ENCODE peak calls at places on chromosomes 2 and 18, in eight cellular contexts. Y is WTC11, X is mesothelial cell of epicardium, G is right lobe of liver, B is hepatocyte, K is GM12864, U is GM13977, C is ovary. L is an unnamed sample.

GRCh38 chr2:156434461-156435291 is 1.5 kb upstream of the GPD2 start:
- DNase-seq in C (no peak), B (no peak), Y (no peak), G (no peak), K (no peak), X (no peak), U (peak), L (no peak)

GRCh38 chr2:10493636-10494281 is 45.6 kb upstream of the ODC1 start:
- DNase-seq in K (peak), C (no peak), G (peak), Y (no peak), X (no peak), B (no peak), U (peak), L (peak)

GRCh38 chr2:187358531-187358930 is 89.5 kb downstream of the CALCRL start:
- DNase-seq in K (no peak), X (no peak), G (no peak), U (no peak), Y (no peak), B (no peak), C (no peak), L (no peak)

GRCh38 chr2:28613616-28614501 is 118.0 kb downstream of the PLB1 start:
- DNase-seq in K (no peak), G (no peak), X (no peak), C (peak), B (peak), U (no peak), Y (no peak), L (peak)

GRCh38 chr2:84723831-84724230 is 157.1 kb downstream of the TRABD2A start:
- DNase-seq in Y (no peak), B (no peak), U (no peak), X (no peak), G (no peak), C (no peak), K (no peak), L (no peak)

GRCh38 chr2:100733344-100734187 is 86.4 kb upstream of the NPAS2 start:
- DNase-seq in C (no peak), B (peak), X (no peak), Y (peak), G (peak), K (no peak), U (no peak), L (no peak)

GRCh38 chr2:108324531-108325256 is 36.0 kb downstream of the SULT1C2 start:
- DNase-seq in B (no peak), C (no peak), U (no peak), Y (no peak), G (no peak), X (no peak), K (no peak), L (no peak)

GRCh38 chr2:23524261-23524706 is 139.3 kb downstream of the KLHL29 start:
- DNase-seq in C (peak), G (no peak), B (no peak), X (no peak), K (no peak), Y (no peak), U (no peak), L (peak)

GRCh38 chr18:34921271-34921670 is 119.9 kb upstream of the MAPRE2 start:
- DNase-seq in B (no peak), C (no peak), K (no peak), U (no peak), G (no peak), Y (no peak), X (no peak), L (no peak)

GRCh38 chr2:108594982-108595464 is 60.8 kb downstream of the LIMS1 start:
- DNase-seq in K (no peak), G (no peak), Y (no peak), B (no peak), U (no peak), X (no peak), C (no peak), L (no peak)

GRCh38 chr2:69549421-69549820 is 94.1 kb downstream of the AAK1 start:
- DNase-seq in K (no peak), U (no peak), B (no peak), G (no peak), X (no peak), C (no peak), Y (no peak), L (no peak)

GRCh38 chr2:184030245-184030644 is 568.1 kb upstream of the ZNF804A start:
- DNase-seq in U (no peak), K (no peak), Y (no peak), C (no peak), X (no peak), G (no peak), B (no peak), L (no peak)

GRCh38 chr2:185393091-185393490 is 345.5 kb upstream of the FSIP2 start:
- DNase-seq in X (no peak), U (no peak), K (no peak), B (no peak), C (no peak), Y (no peak), G (no peak), L (no peak)

GRCh38 chr2:96734899-96735585 is 4.8 kb downstream of the LMAN2L start:
- DNase-seq in X (no peak), K (no peak), B (no peak), Y (no peak), U (no peak), G (no peak), C (peak), L (no peak)

GRCh38 chr2:44342854-44343253 is 18.4 kb downstream of the PREPL start:
- DNase-seq in C (no peak), X (no peak), B (peak), K (no peak), G (no peak), Y (no peak), U (no peak), L (no peak)

GRCh38 chr2:3823748-3824147 is 120.4 kb downstream of the DCDC2C start:
- DNase-seq in G (no peak), B (no peak), Y (no peak), U (no peak), K (no peak), X (no peak), C (no peak), L (no peak)

GRCh38 chr2:222572761-222573174 is 83.1 kb downstream of the FARSB start:
- DNase-seq in K (no peak), U (no peak), C (no peak), B (peak), X (no peak), G (peak), Y (no peak), L (no peak)

GRCh38 chr2:79660552-79660951 is 147.7 kb downstream of the CTNNA2 start:
- DNase-seq in X (no peak), G (no peak), B (no peak), K (no peak), U (no peak), Y (no peak), C (no peak), L (no peak)
- TF ChIP-seq CTCF in X (no peak), G (no peak), B (no peak), K (no peak), U (no peak), Y (no peak), C (no peak), L (peak)

GRCh38 chr2:52452201-52452600 is 1315.4 kb upstream of the CHAC2 start:
- DNase-seq in Y (no peak), G (no peak), C (no peak), U (no peak), K (no peak), B (no peak), X (no peak), L (no peak)

GRCh38 chr2:52454962-52455361 is 1312.6 kb upstream of the CHAC2 start:
- DNase-seq in C (no peak), G (no peak), X (no peak), U (no peak), B (no peak), K (no peak), Y (no peak), L (no peak)

GRCh38 chr2:52456759-52457377 is 1310.7 kb upstream of the CHAC2 start:
- DNase-seq in K (no peak), X (no peak), G (no peak), B (peak), Y (no peak), C (no peak), U (no peak), L (no peak)
- TF ChIP-seq CTCF in K (no peak), X (no peak), G (no peak), B (no peak), Y (no peak), C (no peak), U (no peak), L (no peak)

GRCh38 chr2:238754259-238754658 is 93.6 kb upstream of the TWIST2 start:
- DNase-seq in U (no peak), K (no peak), C (no peak), X (no peak), B (no peak), G (no peak), Y (peak), L (no peak)
- TF ChIP-seq CTCF in U (no peak), K (peak), C (no peak), X (no peak), B (no peak), G (peak), Y (no peak), L (no peak)

GRCh38 chr2:216694201-216694825 is 1.0 kb downstream of the IGFBP5 start:
- DNase-seq in U (no peak), K (no peak), G (peak), C (peak), X (peak), B (peak), Y (peak), L (no peak)
- TF ChIP-seq CTCF in U (no peak), K (no peak), G (no peak), C (no peak), X (no peak), B (no peak), Y (no peak), L (peak)